ENCODE peak calls at places on chromosomes 5 and 9, in five cellular contexts. C is stimulated activated CD8-positive, alpha-beta memory T cell treated with anti-CD3 and anti-CD28 coated beads, Interleukin-15, amount 100 ng/mL, for 48 hours; O is COR-L47; G is stimulated activated CD4-positive, alpha-beta T cell treated with anti-CD3 and anti-CD28 coated beads, Interleukin-12 subunit alpha, Interleukin-12 subunit beta, amount 100 ng/mL, for 24 hours; X is midbrain. P is an unnamed sample.

GRCh38 chr5:181190711-181191525 is 14.1 kb downstream of the TRIM7 start:
- DNase-seq in X (no peak), C (no peak), G (no peak), O (no peak), P (no peak)

GRCh38 chr9:69173891-69174644 is at the start of gene TJP2:
- DNase-seq in O (peak; percentile 19), G (no peak), X (peak; percentile 78), C (peak; percentile 36), P (peak; percentile 46)

GRCh38 chr9:126621919-126622735 is 8.4 kb downstream of the LMX1B start:
- DNase-seq in X (no peak), O (no peak), C (no peak), G (no peak), P (no peak)

GRCh38 chr9:102461441-102461840 is 533.7 kb upstream of the CYLC2 start:
- DNase-seq in O (no peak), G (no peak), X (no peak), C (no peak), P (no peak)

GRCh38 chr9:30301271-30301963 is 2083.0 kb upstream of the ACO1 start:
- DNase-seq in O (no peak), X (no peak), C (no peak), G (no peak), P (peak; percentile 74)

GRCh38 chr5:51618234-51618633 is 235.0 kb downstream of the ISL1 start:
- DNase-seq in X (no peak), O (no peak), G (no peak), C (no peak), P (no peak)

GRCh38 chr5:138035605-138036537 is 3.0 kb upstream of the FAM13B start:
- DNase-seq in X (peak; percentile 93), O (peak; percentile 91), G (peak; percentile 15), C (peak; percentile 32), P (peak; percentile 94)

GRCh38 chr9:34588671-34589370 is 703 bp downstream of the CNTFR start:
- DNase-seq in X (peak; percentile 32), O (no peak), G (no peak), C (no peak), P (no peak)

GRCh38 chr5:68962632-68963484 is 131.0 kb upstream of the SLC30A5 start:
- DNase-seq in O (peak; percentile 65), G (no peak), C (no peak), X (peak; percentile 75), P (peak; percentile 28)

GRCh38 chr5:1959911-1960581 is 77.3 kb upstream of the IRX4 start:
- DNase-seq in O (no peak), C (no peak), X (no peak), G (no peak), P (no peak)

GRCh38 chr5:174087783-174088182 is 42.3 kb downstream of the NSG2 start:
- DNase-seq in C (no peak), G (no peak), X (no peak), O (no peak), P (no peak)

GRCh38 chr9:91164724-91165520 is 196.8 kb downstream of the AUH start:
- DNase-seq in O (no peak), X (no peak), C (peak; percentile 82), G (no peak), P (peak; percentile 69)

GRCh38 chr5:55306641-55307382 is 682 bp downstream of the DHX29 start:
- DNase-seq in X (no peak), C (no peak), G (no peak), O (no peak), P (peak; percentile 56)

GRCh38 chr9:136484153-136485048 is 1.6 kb upstream of the SEC16A start:
- DNase-seq in G (no peak), C (no peak), O (peak; percentile 26), X (no peak), P (no peak)

GRCh38 chr9:125758986-125759811 is 12.0 kb downstream of the PBX3 start:
- DNase-seq in O (peak; percentile 47), C (no peak), G (no peak), X (peak; percentile 83), P (peak; percentile 38)

GRCh38 chr5:81717815-81718214 is 33.1 kb downstream of the SSBP2 start:
- DNase-seq in O (no peak), X (no peak), C (no peak), G (no peak), P (no peak)

GRCh38 chr5:31106259-31106658 is 87.2 kb upstream of the CDH6 start:
- DNase-seq in O (no peak), X (no peak), C (no peak), G (no peak), P (no peak)

GRCh38 chr9:31471041-31471440 is 913.4 kb upstream of the ACO1 start:
- DNase-seq in O (no peak), G (no peak), C (no peak), X (no peak), P (no peak)

GRCh38 chr9:117073539-117074336 is 341.1 kb downstream of the ASTN2 start:
- DNase-seq in C (no peak), O (peak; percentile 40), X (no peak), G (no peak), P (no peak)

GRCh38 chr5:172418847-172419810 is 35.2 kb downstream of the SH3PXD2B start:
- DNase-seq in X (no peak), O (no peak), C (no peak), G (no peak), P (no peak)

GRCh38 chr5:168104811-168105481 is 186.5 kb upstream of the WWC1 start:
- DNase-seq in O (no peak), X (no peak), C (no peak), G (no peak), P (no peak)

GRCh38 chr5:128695791-128696520 is 157.9 kb upstream of the FBN2 start:
- DNase-seq in X (no peak), G (no peak), O (no peak), C (no peak), P (peak; percentile 17)

GRCh38 chr5:55438931-55439477 is 95.8 kb downstream of the PLPP1 start:
- DNase-seq in O (no peak), X (peak; percentile 49), G (no peak), C (no peak), P (no peak)

GRCh38 chr5:1462358-1462757 is 17.1 kb upstream of the SLC6A3 start:
- DNase-seq in C (no peak), O (no peak), X (no peak), G (no peak), P (no peak)

GRCh38 chr9:94207781-94208180 is 51.3 kb upstream of the ZNF169 start:
- DNase-seq in X (no peak), C (no peak), O (no peak), G (no peak), P (no peak)

GRCh38 chr5:2375796-2376195 is 375.7 kb downstream of the IRX2 start:
- DNase-seq in O (no peak), C (no peak), X (no peak), G (no peak), P (no peak)

GRCh38 chr9:103586721-103587120 is 507.4 kb upstream of the SMC2 start:
- DNase-seq in O (no peak), G (no peak), X (no peak), C (no peak), P (no peak)

GRCh38 chr9:14221558-14221957 is 92.4 kb downstream of the NFIB start:
- DNase-seq in C (no peak), G (no peak), O (no peak), X (no peak), P (no peak)

GRCh38 chr5:91307023-91307422 is 76.1 kb downstream of the ARRDC3 start:
- DNase-seq in C (no peak), O (no peak), G (no peak), X (no peak), P (no peak)

GRCh38 chr9:112140936-112141335 is 34.2 kb downstream of the SUSD1 start:
- DNase-seq in G (no peak), O (no peak), X (no peak), C (no peak), P (no peak)

P was measured in Kasumi-1.